ENCODE peak calls at places on chromosomes 5 and 9, in seven cellular contexts. Y is prostate gland; B is psoas muscle; Q is NCI-H2029; K is stimulated activated CD4-positive, alpha-beta T cell treated with anti-CD3 and anti-CD28 coated beads, Interleukin-4, amount 100 ng/mL, for 4 hours; Z is effector CD4-positive, alpha-beta T cell; D is substantia nigra. W is an unnamed sample.

GRCh38 chr9:75117572-75117971 is 29.3 kb downstream of the OSTF1 start:
- DNase-seq in Y (no peak), Q (no peak), D (no peak), K (no peak), B (no peak), Z (no peak), W (no peak)

GRCh38 chr5:4348418-4348817 is 752.8 kb downstream of the IRX1 start:
- DNase-seq in B (no peak), Y (no peak), Z (no peak), Q (no peak), D (no peak), K (no peak), W (no peak)

GRCh38 chr5:169157064-169157463 is 143.9 kb downstream of the SLIT3 start:
- DNase-seq in B (no peak), Y (no peak), Q (no peak), Z (no peak), D (no peak), K (no peak), W (no peak)

GRCh38 chr5:72205431-72206009 is 98.2 kb downstream of the MAP1B start:
- DNase-seq in B (no peak), Y (no peak), Z (no peak), Q (no peak), K (no peak), D (no peak), W (no peak)

GRCh38 chr5:83265318-83265717 is 188.0 kb downstream of the XRCC4 start:
- DNase-seq in Z (no peak), D (no peak), K (no peak), Q (peak), B (no peak), Y (peak), W (no peak)

GRCh38 chr5:148384389-148384756 is 615 bp downstream of the FBXO38 start:
- DNase-seq in Z (no peak), Q (no peak), D (no peak), Y (no peak), K (no peak), B (no peak), W (no peak)

GRCh38 chr5:51960617-51961115 is 577.4 kb downstream of the ISL1 start:
- DNase-seq in B (no peak), Q (peak), D (no peak), K (no peak), Z (no peak), Y (no peak), W (peak)

GRCh38 chr5:32100230-32100629 is 73.9 kb downstream of the GOLPH3 start:
- DNase-seq in B (no peak), Y (no peak), Q (no peak), D (no peak), Z (no peak), K (no peak), W (no peak)

GRCh38 chr9:120331913-120332312 is 248.1 kb downstream of the CDK5RAP2 start:
- DNase-seq in B (no peak), Y (no peak), Z (no peak), Q (no peak), K (no peak), D (no peak), W (no peak)

GRCh38 chr5:4130819-4131218 is 535.2 kb downstream of the IRX1 start:
- DNase-seq in K (no peak), Q (no peak), Y (no peak), B (no peak), D (no peak), Z (no peak), W (no peak)

GRCh38 chr9:37035472-37036236 is 1.6 kb upstream of the PAX5 start:
- DNase-seq in Z (no peak), D (no peak), Q (peak), K (no peak), Y (no peak), B (no peak), W (no peak)

GRCh38 chr5:150671509-150672236 is 10.6 kb downstream of the MYOZ3 start:
- DNase-seq in K (no peak), D (no peak), Y (no peak), B (peak), Q (no peak), Z (no peak), W (no peak)

GRCh38 chr5:177448244-177448950 is 1.8 kb downstream of the PRR7 start:
- DNase-seq in B (no peak), D (no peak), Z (no peak), K (no peak), Y (no peak), Q (no peak), W (no peak)

GRCh38 chr5:15106530-15107283 is 235.1 kb upstream of the ANKH start:
- DNase-seq in Z (no peak), Q (no peak), K (no peak), Y (no peak), B (no peak), D (no peak), W (no peak)

GRCh38 chr9:113673726-113674125 is 202.4 kb upstream of the ZNF618 start:
- DNase-seq in D (no peak), B (no peak), Y (no peak), Z (no peak), Q (no peak), K (no peak), W (no peak)

GRCh38 chr9:29769019-29769418 is 2195.7 kb upstream of the C9orf72 start:
- DNase-seq in B (no peak), K (no peak), Z (no peak), Y (no peak), Q (no peak), D (no peak), W (no peak)

GRCh38 chr5:143841446-143841845 is 29.5 kb downstream of the HMHB1 start:
- DNase-seq in K (no peak), Z (no peak), D (no peak), Y (no peak), Q (no peak), B (no peak), W (no peak)

GRCh38 chr9:94560237-94560636 is 5.4 kb downstream of the PCAT7 start:
- DNase-seq in B (no peak), Z (no peak), D (no peak), Y (no peak), Q (no peak), K (peak), W (no peak)

GRCh38 chr5:150630459-150631325 is 9.8 kb upstream of the SYNPO start:
- DNase-seq in Q (no peak), B (peak), Y (no peak), Z (no peak), D (no peak), K (no peak), W (no peak)

GRCh38 chr9:90287567-90288274 is 354.9 kb downstream of the DIRAS2 start:
- DNase-seq in B (no peak), K (no peak), Z (no peak), Q (no peak), Y (no peak), D (no peak), W (no peak)

GRCh38 chr9:91992636-91993035 is 42.6 kb upstream of the ROR2 start:
- DNase-seq in Y (no peak), B (no peak), D (no peak), Q (no peak), Z (no peak), K (no peak), W (no peak)

GRCh38 chr5:124745367-124746251 is 830 bp downstream of the ZNF608 start:
- DNase-seq in Q (no peak), Y (peak), D (no peak), B (no peak), K (no peak), Z (no peak), W (no peak)

GRCh38 chr9:27529316-27530278 is at the start of gene MOB3B:
- DNase-seq in K (peak), Q (peak), Y (peak), Z (peak), B (peak), D (peak), W (peak)

GRCh38 chr5:137035480-137035878 is 463.6 kb downstream of the SPOCK1 start:
- DNase-seq in Y (no peak), K (no peak), Z (no peak), D (no peak), Q (no peak), B (no peak), W (no peak)

GRCh38 chr5:67095346-67095871 is 101.2 kb downstream of the CD180 start:
- DNase-seq in B (peak), K (no peak), Y (peak), Q (peak), Z (no peak), D (no peak), W (no peak)

GRCh38 chr5:132265336-132266030 is 8.0 kb downstream of the PDLIM4 start:
- DNase-seq in Z (no peak), B (peak), D (no peak), Q (no peak), K (no peak), Y (peak), W (peak)

GRCh38 chr9:93680445-93681315 is 104.3 kb downstream of the PHF2 start:
- DNase-seq in K (no peak), Z (no peak), Y (peak), Q (no peak), D (no peak), B (peak), W (no peak)